ENCODE peak calls at places on chromosomes 11 and 22, in four cellular contexts. H is fibroblast of lung, M is neuronal stem cell, K is PC-3. C is an unnamed sample.

GRCh38 chr11:3152471-3153110 is 12.5 kb downstream of the OSBPL5 start:
- DNase-seq in H (peak), M (no peak), K (no peak), C (no peak)

GRCh38 chr22:50730941-50731661 is 6.9 kb upstream of the ACR start:
- DNase-seq in H (no peak), M (no peak), K (no peak), C (no peak)

GRCh38 chr11:118687906-118688305 is 8.5 kb upstream of the TREH start:
- DNase-seq in H (no peak), M (no peak), K (no peak), C (no peak)

GRCh38 chr11:14249121-14249963 is 109.6 kb downstream of the RRAS2 start:
- DNase-seq in H (peak), M (peak), K (peak), C (peak)

GRCh38 chr11:41246399-41246745 is 213.1 kb downstream of the LRRC4C start:
- DNase-seq in H (no peak), M (no peak), K (no peak), C (no peak)

GRCh38 chr11:118715245-118715807 is 35.9 kb upstream of the TREH start:
- DNase-seq in H (peak), M (no peak), K (no peak), C (peak)

GRCh38 chr22:42949159-42949558 is 65.8 kb downstream of the PACSIN2 start:
- DNase-seq in H (peak), M (no peak), K (peak), C (no peak)

GRCh38 chr11:118619444-118620205 is 12.2 kb downstream of the PHLDB1 start:
- DNase-seq in H (peak), M (no peak), K (peak), C (peak)

GRCh38 chr22:28741200-28741757 is 341 bp downstream of the CHEK2 start:
- DNase-seq in H (no peak), M (no peak), K (no peak), C (no peak)
- H2AFZ ChIP-seq in H (peak), M (peak), K (peak), C (peak)

GRCh38 chr22:36220457-36220921 is 18.8 kb downstream of the APOL2 start:
- DNase-seq in H (peak), M (no peak), K (peak), C (no peak)
- H2AFZ ChIP-seq in H (peak), M (peak), K (peak), C (no peak)

GRCh38 chr11:101442936-101443521 is 140.8 kb downstream of the TRPC6 start:
- DNase-seq in H (no peak), M (no peak), K (no peak), C (no peak)
- H2AFZ ChIP-seq in H (no peak), M (no peak), K (no peak), C (peak)

GRCh38 chr11:15845261-15845660 is 511.1 kb downstream of the SOX6 start:
- DNase-seq in H (no peak), M (peak), K (no peak), C (no peak)
- H2AFZ ChIP-seq in H (no peak), M (no peak), K (no peak), C (no peak)

DNA sequence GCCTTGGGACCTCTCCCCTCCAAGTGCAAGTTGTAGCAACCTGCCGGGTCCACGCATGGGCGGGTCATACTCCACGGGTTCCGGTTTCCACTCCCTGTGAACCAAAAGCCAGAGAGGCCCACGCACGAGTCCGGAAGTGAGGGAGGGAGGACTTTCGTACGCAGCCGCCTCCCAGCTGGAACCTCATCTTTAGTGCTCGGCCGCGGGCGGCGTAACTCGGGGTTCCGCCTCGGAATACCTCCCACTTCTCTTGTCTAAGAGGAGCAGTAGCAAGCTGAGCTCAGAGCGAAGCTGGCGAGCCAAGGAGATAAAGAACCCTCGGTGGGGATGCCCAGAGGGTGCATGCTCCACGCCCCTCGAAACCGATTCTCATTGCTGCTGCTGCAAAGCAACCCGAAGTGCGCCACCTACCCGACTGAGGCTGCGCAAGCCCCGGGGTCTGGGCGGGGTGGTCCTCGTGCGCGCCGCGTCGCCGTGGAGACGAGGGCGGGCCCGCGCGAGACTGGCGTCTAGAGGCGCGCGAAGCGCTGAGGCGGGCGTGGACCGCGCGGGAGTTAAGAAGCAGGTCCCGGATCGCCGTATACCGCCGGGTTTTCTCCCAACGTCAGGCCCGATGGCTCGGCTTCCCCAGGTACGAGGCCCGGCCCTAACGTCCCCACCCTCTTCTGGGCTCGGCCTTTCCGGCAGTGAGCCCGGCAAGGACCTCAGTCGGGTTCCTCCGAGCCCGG is at the start of gene SFI1:
- DNase-seq in H (peak), M (peak), K (peak), C (peak)
- H2AFZ ChIP-seq in H (peak), M (peak), K (peak), C (peak)

GRCh38 chr11:925496-926301 is at the start of gene AP2A2:
- DNase-seq in H (peak), M (peak), K (peak), C (no peak)

GRCh38 chr11:923691-924405 is 1.8 kb upstream of the AP2A2 start:
- DNase-seq in H (no peak), M (no peak), K (no peak), C (no peak)

GRCh38 chr11:926341-926916 is 759 bp downstream of the AP2A2 start:
- DNase-seq in H (peak), M (no peak), K (peak), C (no peak)

GRCh38 chr11:924406-925157 is 1.1 kb upstream of the AP2A2 start:
- DNase-seq in H (no peak), M (no peak), K (no peak), C (no peak)

GRCh38 chr11:925158-925495 is 543 bp upstream of the AP2A2 start:
- DNase-seq in H (no peak), M (no peak), K (no peak), C (no peak)
- H2AFZ ChIP-seq in H (no peak), M (peak), K (no peak), C (no peak)

GRCh38 chr11:29962243-29962642 is 54.6 kb downstream of the KCNA4 start:
- DNase-seq in H (no peak), M (no peak), K (peak), C (no peak)

GRCh38 chr11:29963068-29963467 is 53.8 kb downstream of the KCNA4 start:
- DNase-seq in H (no peak), M (no peak), K (no peak), C (no peak)

GRCh38 chr11:29959488-29959887 is 57.3 kb downstream of the KCNA4 start:
- DNase-seq in H (no peak), M (no peak), K (no peak), C (no peak)

GRCh38 chr11:29963796-29964195 is 53.0 kb downstream of the KCNA4 start:
- DNase-seq in H (no peak), M (no peak), K (no peak), C (no peak)
- H2AFZ ChIP-seq in H (no peak), M (no peak), K (no peak), C (no peak)

GRCh38 chr11:89495951-89496350 is 4.8 kb upstream of the NOX4 start:
- DNase-seq in H (peak), M (peak), K (peak), C (no peak)
- H2AFZ ChIP-seq in H (no peak), M (peak), K (no peak), C (no peak)

GRCh38 chr11:117097567-117098268 is 510 bp downstream of the SIK3 start:
- DNase-seq in H (no peak), M (no peak), K (peak), C (no peak)
- H2AFZ ChIP-seq in H (no peak), M (peak), K (peak), C (peak)

DNA sequence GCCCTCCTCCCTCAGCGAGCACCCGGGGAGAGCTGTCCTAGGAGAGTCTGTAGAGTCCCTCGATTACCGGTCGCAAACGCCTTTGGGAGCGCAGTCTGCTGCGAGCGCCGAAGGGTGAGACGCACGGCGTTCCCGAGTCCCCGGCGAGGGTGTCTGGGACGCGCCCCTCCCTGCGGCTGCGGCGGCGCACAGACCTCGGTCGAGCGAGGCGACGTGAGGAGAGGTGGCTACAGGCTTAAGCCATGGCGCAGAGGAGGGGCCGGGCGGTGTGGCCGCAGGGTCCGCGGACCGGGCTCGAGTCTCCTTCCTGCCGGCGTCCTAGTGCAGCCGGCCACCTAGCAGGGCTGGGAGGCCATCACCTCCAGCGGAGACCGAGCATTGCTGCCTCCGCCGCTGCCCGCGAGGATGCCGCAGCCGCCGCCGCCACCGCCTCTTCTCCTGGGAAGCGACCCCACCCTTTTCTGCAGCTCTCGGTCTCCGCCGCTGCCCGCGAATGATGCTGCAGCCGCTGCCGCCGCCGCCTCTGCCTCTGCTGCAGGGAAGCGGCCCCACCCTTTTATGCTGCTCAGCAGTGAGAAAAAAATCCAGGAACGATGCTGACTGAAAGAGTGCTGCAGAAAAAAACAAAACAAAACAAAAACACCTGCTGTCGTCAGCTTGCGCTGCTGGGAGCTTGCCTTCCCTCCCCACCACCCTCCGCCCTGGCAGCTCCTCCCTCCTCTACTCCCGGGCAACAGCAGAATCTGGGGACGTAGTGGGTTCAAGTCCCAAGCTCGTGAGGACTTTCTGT is at the start of gene MAP6:
- DNase-seq in H (peak), M (peak), K (peak), C (no peak)
- H2AFZ ChIP-seq in H (peak), M (peak), K (peak), C (no peak)